ENCODE peak calls at places on chromosomes 3 and 15, in eight cellular contexts. One of them, this sample, is unnamed.

GRCh38 chr15:81322708-81323253 is 1.2 kb downstream of the STARD5 start:
- DNase-seq in dorsolateral prefrontal cortex: no peak
- DNase-seq in AG09309: no peak
- DNase-seq in AG10803: no peak
- DNase-seq in adrenal gland: no peak
- DNase-seq in Peyer's patch: peak
- DNase-seq in heart right ventricle: no peak
- DNase-seq in mesendoderm: no peak
- DNase-seq in this sample: no peak

GRCh38 chr3:187714404-187714979 is 12.1 kb upstream of the RTP2 start:
- DNase-seq in Peyer's patch: peak
- DNase-seq in adrenal gland: peak
- DNase-seq in mesendoderm: peak
- DNase-seq in AG09309: no peak
- DNase-seq in heart right ventricle: no peak
- DNase-seq in dorsolateral prefrontal cortex: peak
- DNase-seq in AG10803: peak
- DNase-seq in this sample: peak

GRCh38 chr3:113747719-113748046 is 848 bp downstream of the ATP6V1A start:
- DNase-seq in Peyer's patch: no peak
- DNase-seq in heart right ventricle: no peak
- DNase-seq in AG10803: peak
- DNase-seq in adrenal gland: no peak
- DNase-seq in AG09309: no peak
- DNase-seq in mesendoderm: no peak
- DNase-seq in dorsolateral prefrontal cortex: no peak
- DNase-seq in this sample: no peak

GRCh38 chr3:105365536-105366301 is 990 bp upstream of the ALCAM start:
- DNase-seq in dorsolateral prefrontal cortex: peak
- DNase-seq in adrenal gland: peak
- DNase-seq in AG09309: no peak
- DNase-seq in mesendoderm: peak
- DNase-seq in heart right ventricle: no peak
- DNase-seq in AG10803: peak
- DNase-seq in Peyer's patch: no peak
- DNase-seq in this sample: peak

GRCh38 chr3:20930034-20930433 is 744.0 kb upstream of the SGO1 start:
- DNase-seq in AG09309: no peak
- DNase-seq in Peyer's patch: no peak
- DNase-seq in adrenal gland: peak
- DNase-seq in heart right ventricle: no peak
- DNase-seq in mesendoderm: peak
- DNase-seq in dorsolateral prefrontal cortex: no peak
- DNase-seq in AG10803: peak
- DNase-seq in this sample: no peak

GRCh38 chr3:32685604-32686185 is 707 bp downstream of the CNOT10 start:
- DNase-seq in AG09309: no peak
- DNase-seq in heart right ventricle: no peak
- DNase-seq in Peyer's patch: no peak
- DNase-seq in AG10803: peak
- DNase-seq in adrenal gland: no peak
- DNase-seq in mesendoderm: no peak
- DNase-seq in dorsolateral prefrontal cortex: no peak
- DNase-seq in this sample: no peak

GRCh38 chr15:71761649-71762048 is 48.7 kb upstream of the NR2E3 start:
- DNase-seq in Peyer's patch: peak
- DNase-seq in mesendoderm: peak
- DNase-seq in heart right ventricle: no peak
- DNase-seq in AG09309: peak
- DNase-seq in dorsolateral prefrontal cortex: no peak
- DNase-seq in adrenal gland: peak
- DNase-seq in AG10803: peak
- DNase-seq in this sample: peak

GRCh38 chr15:57184502-57184901 is 191.8 kb upstream of the CGNL1 start:
- DNase-seq in AG10803: peak
- DNase-seq in mesendoderm: no peak
- DNase-seq in adrenal gland: no peak
- DNase-seq in dorsolateral prefrontal cortex: no peak
- DNase-seq in heart right ventricle: no peak
- DNase-seq in AG09309: no peak
- DNase-seq in Peyer's patch: no peak
- DNase-seq in this sample: no peak

GRCh38 chr3:185059766-185060165 is 93.1 kb downstream of the C3orf70 start:
- DNase-seq in mesendoderm: no peak
- DNase-seq in adrenal gland: peak
- DNase-seq in AG09309: no peak
- DNase-seq in Peyer's patch: no peak
- DNase-seq in AG10803: no peak
- DNase-seq in dorsolateral prefrontal cortex: no peak
- DNase-seq in heart right ventricle: no peak
- DNase-seq in this sample: no peak

GRCh38 chr3:63387568-63387967 is 109.5 kb downstream of the SYNPR start:
- DNase-seq in heart right ventricle: no peak
- DNase-seq in dorsolateral prefrontal cortex: no peak
- DNase-seq in Peyer's patch: no peak
- DNase-seq in AG09309: no peak
- DNase-seq in AG10803: no peak
- DNase-seq in adrenal gland: no peak
- DNase-seq in mesendoderm: peak
- DNase-seq in this sample: no peak

GRCh38 chr3:127722104-127722784 is 49.5 kb downstream of the ABTB1 start:
- DNase-seq in heart right ventricle: no peak
- DNase-seq in Peyer's patch: no peak
- DNase-seq in AG09309: no peak
- DNase-seq in AG10803: no peak
- DNase-seq in adrenal gland: no peak
- DNase-seq in mesendoderm: peak
- DNase-seq in dorsolateral prefrontal cortex: no peak
- DNase-seq in this sample: no peak

GRCh38 chr3:116815831-116816588 is 106.4 kb downstream of the TUSC7 start:
- DNase-seq in dorsolateral prefrontal cortex: no peak
- DNase-seq in AG10803: no peak
- DNase-seq in heart right ventricle: no peak
- DNase-seq in adrenal gland: no peak
- DNase-seq in AG09309: no peak
- DNase-seq in Peyer's patch: no peak
- DNase-seq in mesendoderm: no peak
- DNase-seq in this sample: no peak

GRCh38 chr3:171976526-171976925 is 62.9 kb upstream of the FNDC3B start:
- DNase-seq in heart right ventricle: no peak
- DNase-seq in adrenal gland: no peak
- DNase-seq in dorsolateral prefrontal cortex: no peak
- DNase-seq in AG09309: no peak
- DNase-seq in AG10803: peak
- DNase-seq in Peyer's patch: no peak
- DNase-seq in mesendoderm: no peak
- DNase-seq in this sample: peak

GRCh38 chr3:33954956-33955355 is 156.5 kb downstream of the PDCD6IP start:
- DNase-seq in AG10803: no peak
- DNase-seq in mesendoderm: peak
- DNase-seq in dorsolateral prefrontal cortex: no peak
- DNase-seq in Peyer's patch: no peak
- DNase-seq in heart right ventricle: no peak
- DNase-seq in AG09309: no peak
- DNase-seq in adrenal gland: no peak
- DNase-seq in this sample: no peak

GRCh38 chr15:43127752-43128151 is 5.6 kb upstream of the TMEM62 start:
- DNase-seq in dorsolateral prefrontal cortex: no peak
- DNase-seq in Peyer's patch: no peak
- DNase-seq in mesendoderm: no peak
- DNase-seq in adrenal gland: no peak
- DNase-seq in AG09309: no peak
- DNase-seq in AG10803: no peak
- DNase-seq in heart right ventricle: no peak
- DNase-seq in this sample: no peak

GRCh38 chr3:185995352-185995751 is 57.5 kb upstream of the TRA2B start:
- DNase-seq in AG10803: peak
- DNase-seq in adrenal gland: peak
- DNase-seq in dorsolateral prefrontal cortex: no peak
- DNase-seq in Peyer's patch: no peak
- DNase-seq in mesendoderm: no peak
- DNase-seq in heart right ventricle: no peak
- DNase-seq in AG09309: peak
- DNase-seq in this sample: peak

DNA sequence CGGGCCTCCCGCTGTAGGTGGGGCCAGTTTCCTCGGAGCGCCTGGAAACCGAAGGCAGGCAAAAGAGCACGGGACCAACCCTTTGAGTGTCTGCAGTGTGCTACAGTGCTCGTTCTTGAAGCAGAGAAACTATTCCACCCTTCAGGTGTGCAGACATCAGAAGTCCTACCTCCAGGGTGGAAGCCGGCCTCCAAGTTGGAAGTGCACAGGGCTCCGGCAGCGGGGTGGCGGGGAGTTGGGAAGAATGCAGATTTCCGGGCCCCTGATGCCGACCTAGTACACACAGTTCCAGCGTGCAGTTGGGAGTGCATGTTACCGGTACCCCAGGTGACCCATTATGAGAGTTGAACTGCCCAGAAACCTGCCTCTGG is 3.0 kb downstream of the KLF13 start:
- DNase-seq in Peyer's patch: no peak
- DNase-seq in mesendoderm: no peak
- DNase-seq in AG09309: no peak
- DNase-seq in heart right ventricle: no peak
- DNase-seq in dorsolateral prefrontal cortex: no peak
- DNase-seq in AG10803: no peak
- DNase-seq in adrenal gland: no peak
- DNase-seq in this sample: no peak
- H3K4me3 ChIP-seq in Peyer's patch: peak
- H3K4me3 ChIP-seq in mesendoderm: no peak
- H3K4me3 ChIP-seq in AG09309: no peak
- H3K4me3 ChIP-seq in heart right ventricle: peak
- H3K4me3 ChIP-seq in dorsolateral prefrontal cortex: peak
- H3K4me3 ChIP-seq in AG10803: peak
- H3K4me3 ChIP-seq in adrenal gland: no peak
- H3K4me3 ChIP-seq in this sample: no peak

GRCh38 chr3:183098538-183099025 is 714 bp downstream of the MCCC1 start:
- DNase-seq in dorsolateral prefrontal cortex: no peak
- DNase-seq in AG10803: no peak
- DNase-seq in Peyer's patch: no peak
- DNase-seq in adrenal gland: no peak
- DNase-seq in mesendoderm: no peak
- DNase-seq in heart right ventricle: no peak
- DNase-seq in AG09309: no peak
- DNase-seq in this sample: no peak

GRCh38 chr3:183099026-183099837 is at the start of gene MCCC1:
- DNase-seq in AG10803: peak
- DNase-seq in Peyer's patch: peak
- DNase-seq in mesendoderm: peak
- DNase-seq in dorsolateral prefrontal cortex: peak
- DNase-seq in AG09309: peak
- DNase-seq in adrenal gland: peak
- DNase-seq in heart right ventricle: peak
- DNase-seq in this sample: peak

GRCh38 chr3:183094711-183095110 is 4.6 kb downstream of the MCCC1 start:
- DNase-seq in heart right ventricle: no peak
- DNase-seq in adrenal gland: peak
- DNase-seq in dorsolateral prefrontal cortex: no peak
- DNase-seq in mesendoderm: no peak
- DNase-seq in Peyer's patch: no peak
- DNase-seq in AG10803: no peak
- DNase-seq in AG09309: no peak
- DNase-seq in this sample: no peak

GRCh38 chr3:183099838-183100204 is 525 bp upstream of the MCCC1 start:
- DNase-seq in dorsolateral prefrontal cortex: no peak
- DNase-seq in adrenal gland: no peak
- DNase-seq in Peyer's patch: no peak
- DNase-seq in AG09309: no peak
- DNase-seq in mesendoderm: no peak
- DNase-seq in heart right ventricle: no peak
- DNase-seq in AG10803: no peak
- DNase-seq in this sample: no peak

GRCh38 chr3:183100376-183100775 is 1.1 kb upstream of the MCCC1 start:
- DNase-seq in adrenal gland: no peak
- DNase-seq in Peyer's patch: no peak
- DNase-seq in heart right ventricle: no peak
- DNase-seq in mesendoderm: no peak
- DNase-seq in AG10803: no peak
- DNase-seq in dorsolateral prefrontal cortex: no peak
- DNase-seq in AG09309: no peak
- DNase-seq in this sample: no peak
- H3K4me3 ChIP-seq in adrenal gland: no peak
- H3K4me3 ChIP-seq in Peyer's patch: no peak
- H3K4me3 ChIP-seq in heart right ventricle: no peak
- H3K4me3 ChIP-seq in mesendoderm: no peak
- H3K4me3 ChIP-seq in AG10803: no peak
- H3K4me3 ChIP-seq in dorsolateral prefrontal cortex: no peak
- H3K4me3 ChIP-seq in AG09309: no peak
- H3K4me3 ChIP-seq in this sample: no peak

DNA sequence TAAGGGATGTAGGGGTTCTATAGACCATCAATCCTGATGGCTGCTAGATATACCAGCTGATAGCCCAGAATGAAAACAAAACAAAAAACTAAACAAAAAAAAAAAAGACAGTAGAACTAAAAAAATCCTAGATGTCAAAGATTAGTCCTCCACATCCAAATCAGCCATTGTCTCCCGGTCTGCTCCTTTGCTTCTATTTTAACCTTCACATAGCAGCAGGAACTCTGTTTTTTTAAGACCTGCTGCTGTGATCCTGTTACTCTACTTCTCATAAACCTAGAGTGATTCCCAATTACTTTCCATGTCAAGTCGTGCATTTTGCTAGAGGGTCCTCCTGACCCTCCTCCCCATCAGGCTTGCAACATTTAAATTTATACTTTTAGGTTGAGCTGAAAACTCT is 2.5 kb downstream of the IFT122 start:
- DNase-seq in dorsolateral prefrontal cortex: no peak
- DNase-seq in Peyer's patch: no peak
- DNase-seq in mesendoderm: no peak
- DNase-seq in heart right ventricle: no peak
- DNase-seq in AG09309: no peak
- DNase-seq in adrenal gland: no peak
- DNase-seq in AG10803: no peak
- DNase-seq in this sample: no peak
- H3K4me3 ChIP-seq in dorsolateral prefrontal cortex: peak
- H3K4me3 ChIP-seq in Peyer's patch: no peak
- H3K4me3 ChIP-seq in mesendoderm: no peak
- H3K4me3 ChIP-seq in heart right ventricle: no peak
- H3K4me3 ChIP-seq in AG09309: no peak
- H3K4me3 ChIP-seq in adrenal gland: no peak
- H3K4me3 ChIP-seq in AG10803: no peak
- H3K4me3 ChIP-seq in this sample: no peak

DNA sequence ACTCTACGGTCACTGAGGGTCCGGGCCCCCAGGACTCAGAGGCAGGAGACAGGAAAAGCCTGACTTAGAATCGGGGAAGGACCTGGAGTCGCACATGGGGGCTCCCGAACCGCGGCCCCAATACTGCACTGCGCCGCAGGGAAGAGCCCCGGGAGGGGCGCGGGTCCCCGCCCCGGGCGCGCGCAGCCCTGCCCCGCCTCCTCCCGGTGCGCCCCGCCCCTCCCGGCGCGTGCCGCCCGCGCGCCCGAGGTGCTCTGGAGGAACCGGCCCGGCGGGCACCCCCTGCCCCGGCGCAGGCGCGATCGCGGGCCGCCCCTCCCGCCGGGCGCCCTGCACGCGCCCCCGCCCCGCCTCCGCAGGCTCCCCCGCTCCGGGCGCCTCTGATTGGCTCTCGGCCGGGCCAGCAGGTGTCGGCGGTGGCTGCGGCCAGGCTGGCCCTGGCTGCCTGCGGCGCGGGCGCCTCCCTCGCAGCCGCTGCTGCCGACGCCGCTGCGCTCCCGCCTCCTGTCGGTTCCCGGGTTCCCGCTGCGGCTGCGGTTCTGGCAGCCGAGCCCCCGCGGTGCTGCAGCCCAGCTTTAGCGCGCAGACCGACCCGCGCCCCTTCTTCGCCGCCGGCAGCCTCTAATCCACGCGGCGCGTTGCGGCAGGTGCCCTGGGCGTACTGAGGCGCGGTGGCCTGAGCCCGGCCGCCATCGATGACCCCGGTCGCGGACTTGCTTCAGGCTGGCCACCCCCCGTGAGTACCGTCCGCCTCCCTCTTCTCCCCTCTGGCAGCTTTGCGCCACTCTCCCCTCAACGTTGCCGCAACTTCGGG is at the start of gene MYRIP:
- DNase-seq in mesendoderm: peak
- DNase-seq in adrenal gland: peak
- DNase-seq in AG10803: peak
- DNase-seq in dorsolateral prefrontal cortex: peak
- DNase-seq in AG09309: no peak
- DNase-seq in heart right ventricle: peak
- DNase-seq in Peyer's patch: peak
- DNase-seq in this sample: peak
- H3K4me3 ChIP-seq in mesendoderm: peak
- H3K4me3 ChIP-seq in adrenal gland: peak
- H3K4me3 ChIP-seq in AG10803: peak
- H3K4me3 ChIP-seq in dorsolateral prefrontal cortex: peak
- H3K4me3 ChIP-seq in AG09309: peak
- H3K4me3 ChIP-seq in heart right ventricle: peak
- H3K4me3 ChIP-seq in Peyer's patch: peak
- H3K4me3 ChIP-seq in this sample: peak